ENCODE peak calls at places on chromosomes 2 and 18, in ten cellular contexts. One of them, this sample, is unnamed.

GRCh38 chr18:58324824-58325520 is 280.9 kb downstream of the NEDD4L start:
- DNase-seq in neural progenitor cell: no peak
- DNase-seq in coronary artery: no peak
- DNase-seq in brain microvascular endothelial cell: no peak
- DNase-seq in CD4-positive, alpha-beta T cell: no peak
- DNase-seq in breast epithelium: no peak
- DNase-seq in psoas muscle: no peak
- DNase-seq in CD8-positive, alpha-beta T cell: no peak
- DNase-seq in substantia nigra: no peak
- DNase-seq in tibial nerve: no peak
- DNase-seq in this sample: no peak

GRCh38 chr2:219245148-219245898 is at the start of the genes GLB1L and STK16:
- DNase-seq in CD8-positive, alpha-beta T cell: peak
- DNase-seq in brain microvascular endothelial cell: peak
- DNase-seq in CD4-positive, alpha-beta T cell: peak
- DNase-seq in coronary artery: peak
- DNase-seq in neural progenitor cell: peak
- DNase-seq in substantia nigra: peak
- DNase-seq in breast epithelium: peak
- DNase-seq in tibial nerve: peak
- DNase-seq in psoas muscle: peak
- DNase-seq in this sample: peak

GRCh38 chr2:235839974-235840373 is 328.2 kb downstream of the GBX2 start:
- DNase-seq in psoas muscle: no peak
- DNase-seq in tibial nerve: no peak
- DNase-seq in brain microvascular endothelial cell: no peak
- DNase-seq in substantia nigra: no peak
- DNase-seq in neural progenitor cell: no peak
- DNase-seq in breast epithelium: no peak
- DNase-seq in CD4-positive, alpha-beta T cell: no peak
- DNase-seq in coronary artery: no peak
- DNase-seq in CD8-positive, alpha-beta T cell: no peak
- DNase-seq in this sample: no peak

GRCh38 chr2:234478121-234478858 is 18.6 kb downstream of the ARL4C start:
- DNase-seq in CD8-positive, alpha-beta T cell: no peak
- DNase-seq in brain microvascular endothelial cell: no peak
- DNase-seq in neural progenitor cell: no peak
- DNase-seq in coronary artery: no peak
- DNase-seq in psoas muscle: no peak
- DNase-seq in CD4-positive, alpha-beta T cell: no peak
- DNase-seq in substantia nigra: no peak
- DNase-seq in tibial nerve: no peak
- DNase-seq in breast epithelium: no peak
- DNase-seq in this sample: no peak

GRCh38 chr18:34352385-34353163 is 127.9 kb upstream of the NOL4 start:
- DNase-seq in CD4-positive, alpha-beta T cell: no peak
- DNase-seq in neural progenitor cell: peak
- DNase-seq in brain microvascular endothelial cell: no peak
- DNase-seq in tibial nerve: no peak
- DNase-seq in CD8-positive, alpha-beta T cell: no peak
- DNase-seq in coronary artery: no peak
- DNase-seq in substantia nigra: no peak
- DNase-seq in psoas muscle: no peak
- DNase-seq in breast epithelium: no peak
- DNase-seq in this sample: no peak

GRCh38 chr2:76180676-76181075 is 470.0 kb upstream of the GCFC2 start:
- DNase-seq in tibial nerve: no peak
- DNase-seq in CD8-positive, alpha-beta T cell: no peak
- DNase-seq in substantia nigra: no peak
- DNase-seq in brain microvascular endothelial cell: no peak
- DNase-seq in neural progenitor cell: no peak
- DNase-seq in breast epithelium: no peak
- DNase-seq in coronary artery: no peak
- DNase-seq in psoas muscle: no peak
- DNase-seq in CD4-positive, alpha-beta T cell: no peak
- DNase-seq in this sample: no peak

GRCh38 chr18:5294618-5295230 is 802 bp downstream of the ZBTB14 start:
- DNase-seq in neural progenitor cell: no peak
- DNase-seq in tibial nerve: no peak
- DNase-seq in psoas muscle: peak
- DNase-seq in coronary artery: peak
- DNase-seq in brain microvascular endothelial cell: peak
- DNase-seq in CD4-positive, alpha-beta T cell: peak
- DNase-seq in CD8-positive, alpha-beta T cell: peak
- DNase-seq in substantia nigra: peak
- DNase-seq in breast epithelium: peak
- DNase-seq in this sample: no peak

GRCh38 chr2:42261531-42262195 is 92.5 kb downstream of the EML4 start:
- DNase-seq in brain microvascular endothelial cell: no peak
- DNase-seq in coronary artery: no peak
- DNase-seq in tibial nerve: no peak
- DNase-seq in substantia nigra: no peak
- DNase-seq in CD4-positive, alpha-beta T cell: no peak
- DNase-seq in neural progenitor cell: no peak
- DNase-seq in breast epithelium: no peak
- DNase-seq in CD8-positive, alpha-beta T cell: no peak
- DNase-seq in psoas muscle: no peak
- DNase-seq in this sample: no peak

GRCh38 chr2:241773511-241774418 is 2.9 kb upstream of the GAL3ST2 start:
- DNase-seq in tibial nerve: no peak
- DNase-seq in CD4-positive, alpha-beta T cell: no peak
- DNase-seq in substantia nigra: no peak
- DNase-seq in neural progenitor cell: no peak
- DNase-seq in coronary artery: peak
- DNase-seq in CD8-positive, alpha-beta T cell: no peak
- DNase-seq in breast epithelium: no peak
- DNase-seq in brain microvascular endothelial cell: no peak
- DNase-seq in psoas muscle: no peak
- DNase-seq in this sample: no peak
- H3K27ac ChIP-seq in tibial nerve: no peak
- H3K27ac ChIP-seq in CD4-positive, alpha-beta T cell: no peak
- H3K27ac ChIP-seq in substantia nigra: no peak
- H3K27ac ChIP-seq in neural progenitor cell: no peak
- H3K27ac ChIP-seq in coronary artery: no peak
- H3K27ac ChIP-seq in CD8-positive, alpha-beta T cell: no peak
- H3K27ac ChIP-seq in breast epithelium: no peak
- H3K27ac ChIP-seq in brain microvascular endothelial cell: no peak
- H3K27ac ChIP-seq in psoas muscle: no peak
- H3K27ac ChIP-seq in this sample: no peak

DNA sequence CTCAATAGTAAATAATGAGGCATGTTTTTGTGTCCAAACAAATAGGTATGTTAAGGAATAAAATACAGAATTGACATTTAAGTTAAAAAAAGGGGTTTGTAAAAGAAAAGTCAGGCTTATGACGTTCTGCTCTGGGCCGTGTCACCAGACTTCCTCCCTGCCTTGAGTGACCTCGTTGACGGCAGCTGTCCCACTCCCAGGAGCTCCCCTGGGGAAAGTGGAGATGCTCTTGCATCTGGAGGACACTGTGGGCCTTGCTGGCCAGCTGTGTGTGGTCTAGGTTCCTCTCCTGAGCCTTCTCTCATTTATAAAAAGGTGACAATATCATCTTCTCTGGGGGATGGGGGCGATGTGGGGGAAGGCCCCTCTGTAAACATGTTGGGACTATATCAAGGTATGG is 196.2 kb downstream of the CLIP4 start:
- DNase-seq in breast epithelium: no peak
- DNase-seq in coronary artery: no peak
- DNase-seq in CD4-positive, alpha-beta T cell: no peak
- DNase-seq in psoas muscle: no peak
- DNase-seq in substantia nigra: no peak
- DNase-seq in neural progenitor cell: no peak
- DNase-seq in CD8-positive, alpha-beta T cell: no peak
- DNase-seq in brain microvascular endothelial cell: no peak
- DNase-seq in tibial nerve: no peak
- DNase-seq in this sample: no peak
- H3K27ac ChIP-seq in breast epithelium: no peak
- H3K27ac ChIP-seq in coronary artery: no peak
- H3K27ac ChIP-seq in CD4-positive, alpha-beta T cell: no peak
- H3K27ac ChIP-seq in psoas muscle: no peak
- H3K27ac ChIP-seq in substantia nigra: no peak
- H3K27ac ChIP-seq in neural progenitor cell: no peak
- H3K27ac ChIP-seq in CD8-positive, alpha-beta T cell: no peak
- H3K27ac ChIP-seq in brain microvascular endothelial cell: no peak
- H3K27ac ChIP-seq in tibial nerve: no peak
- H3K27ac ChIP-seq in this sample: no peak

DNA sequence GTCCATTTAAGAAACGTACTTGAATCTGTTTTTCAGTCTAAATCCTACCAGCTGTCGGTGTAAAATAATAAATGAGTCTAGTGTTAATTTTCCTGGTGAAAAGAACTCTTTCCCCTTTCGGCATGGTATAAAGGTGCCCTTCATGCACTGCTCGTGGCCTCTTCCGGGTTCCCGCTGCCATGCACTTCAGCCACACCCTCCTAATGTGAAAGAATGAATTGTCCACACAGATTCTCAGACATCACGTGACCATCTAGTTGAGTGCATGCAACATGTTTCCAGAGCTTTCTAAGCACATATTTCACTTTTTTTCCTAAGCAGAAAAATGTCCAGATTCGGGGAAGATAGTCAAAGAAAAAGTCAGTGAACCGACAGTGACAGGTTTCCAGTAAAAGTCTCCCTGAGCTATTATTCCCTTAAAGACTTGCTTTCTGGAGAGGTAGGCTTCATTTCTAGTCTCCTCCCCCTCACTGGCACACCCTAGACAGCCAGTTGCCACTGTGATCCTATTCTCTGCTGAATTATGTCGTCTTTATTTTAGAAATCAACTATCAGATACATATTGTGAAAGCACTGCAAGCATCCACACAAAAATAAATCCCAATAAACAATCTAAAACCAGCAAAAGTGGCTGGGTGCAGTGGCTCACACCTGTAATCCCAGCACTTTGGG is 65.9 kb upstream of the RPL31 start:
- DNase-seq in CD4-positive, alpha-beta T cell: no peak
- DNase-seq in psoas muscle: no peak
- DNase-seq in tibial nerve: no peak
- DNase-seq in brain microvascular endothelial cell: no peak
- DNase-seq in CD8-positive, alpha-beta T cell: no peak
- DNase-seq in breast epithelium: no peak
- DNase-seq in neural progenitor cell: no peak
- DNase-seq in coronary artery: peak
- DNase-seq in substantia nigra: no peak
- DNase-seq in this sample: no peak
- H3K27ac ChIP-seq in CD4-positive, alpha-beta T cell: no peak
- H3K27ac ChIP-seq in psoas muscle: peak
- H3K27ac ChIP-seq in tibial nerve: no peak
- H3K27ac ChIP-seq in brain microvascular endothelial cell: no peak
- H3K27ac ChIP-seq in CD8-positive, alpha-beta T cell: no peak
- H3K27ac ChIP-seq in breast epithelium: no peak
- H3K27ac ChIP-seq in neural progenitor cell: no peak
- H3K27ac ChIP-seq in coronary artery: no peak
- H3K27ac ChIP-seq in substantia nigra: no peak
- H3K27ac ChIP-seq in this sample: no peak

DNA sequence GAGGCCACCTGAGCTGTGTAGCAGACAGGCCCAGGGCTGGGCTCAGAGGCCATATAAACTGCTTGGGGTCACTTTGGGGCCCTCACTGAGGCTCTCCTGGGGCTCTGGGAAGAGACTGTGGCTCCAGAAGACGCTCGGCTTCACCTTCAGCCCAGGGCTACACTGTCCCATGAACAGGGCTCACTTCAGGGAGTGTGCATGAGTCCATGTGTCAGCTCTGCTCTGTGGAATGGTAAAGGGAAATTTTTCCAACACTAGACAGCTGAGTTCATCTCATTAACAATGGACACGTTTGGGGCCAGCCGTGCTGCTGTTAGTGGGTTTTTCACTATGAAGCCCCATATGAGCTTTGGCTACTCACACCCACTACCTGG is 65.4 kb upstream of the TFCP2L1 start:
- DNase-seq in substantia nigra: no peak
- DNase-seq in psoas muscle: no peak
- DNase-seq in CD8-positive, alpha-beta T cell: no peak
- DNase-seq in coronary artery: no peak
- DNase-seq in neural progenitor cell: no peak
- DNase-seq in breast epithelium: no peak
- DNase-seq in CD4-positive, alpha-beta T cell: no peak
- DNase-seq in brain microvascular endothelial cell: no peak
- DNase-seq in tibial nerve: no peak
- DNase-seq in this sample: no peak
- H3K27ac ChIP-seq in substantia nigra: no peak
- H3K27ac ChIP-seq in psoas muscle: peak
- H3K27ac ChIP-seq in CD8-positive, alpha-beta T cell: no peak
- H3K27ac ChIP-seq in coronary artery: no peak
- H3K27ac ChIP-seq in neural progenitor cell: no peak
- H3K27ac ChIP-seq in breast epithelium: no peak
- H3K27ac ChIP-seq in CD4-positive, alpha-beta T cell: no peak
- H3K27ac ChIP-seq in brain microvascular endothelial cell: no peak
- H3K27ac ChIP-seq in tibial nerve: no peak
- H3K27ac ChIP-seq in this sample: no peak

GRCh38 chr2:33177627-33178026 is 230.9 kb downstream of the LTBP1 start:
- DNase-seq in brain microvascular endothelial cell: no peak
- DNase-seq in CD8-positive, alpha-beta T cell: no peak
- DNase-seq in neural progenitor cell: no peak
- DNase-seq in tibial nerve: no peak
- DNase-seq in coronary artery: no peak
- DNase-seq in breast epithelium: no peak
- DNase-seq in substantia nigra: no peak
- DNase-seq in CD4-positive, alpha-beta T cell: no peak
- DNase-seq in psoas muscle: no peak
- DNase-seq in this sample: no peak

GRCh38 chr2:33178209-33178608 is 231.5 kb downstream of the LTBP1 start:
- DNase-seq in coronary artery: no peak
- DNase-seq in psoas muscle: no peak
- DNase-seq in brain microvascular endothelial cell: no peak
- DNase-seq in CD8-positive, alpha-beta T cell: no peak
- DNase-seq in breast epithelium: no peak
- DNase-seq in neural progenitor cell: no peak
- DNase-seq in CD4-positive, alpha-beta T cell: no peak
- DNase-seq in tibial nerve: no peak
- DNase-seq in substantia nigra: no peak
- DNase-seq in this sample: no peak

GRCh38 chr2:33184026-33184425 is 237.3 kb downstream of the LTBP1 start:
- DNase-seq in psoas muscle: no peak
- DNase-seq in tibial nerve: no peak
- DNase-seq in brain microvascular endothelial cell: no peak
- DNase-seq in CD4-positive, alpha-beta T cell: no peak
- DNase-seq in coronary artery: no peak
- DNase-seq in neural progenitor cell: no peak
- DNase-seq in substantia nigra: no peak
- DNase-seq in CD8-positive, alpha-beta T cell: no peak
- DNase-seq in breast epithelium: no peak
- DNase-seq in this sample: no peak

GRCh38 chr2:33180915-33181314 is 234.2 kb downstream of the LTBP1 start:
- DNase-seq in substantia nigra: no peak
- DNase-seq in tibial nerve: no peak
- DNase-seq in neural progenitor cell: no peak
- DNase-seq in psoas muscle: no peak
- DNase-seq in coronary artery: peak
- DNase-seq in breast epithelium: no peak
- DNase-seq in CD8-positive, alpha-beta T cell: no peak
- DNase-seq in brain microvascular endothelial cell: no peak
- DNase-seq in CD4-positive, alpha-beta T cell: no peak
- DNase-seq in this sample: no peak

DNA sequence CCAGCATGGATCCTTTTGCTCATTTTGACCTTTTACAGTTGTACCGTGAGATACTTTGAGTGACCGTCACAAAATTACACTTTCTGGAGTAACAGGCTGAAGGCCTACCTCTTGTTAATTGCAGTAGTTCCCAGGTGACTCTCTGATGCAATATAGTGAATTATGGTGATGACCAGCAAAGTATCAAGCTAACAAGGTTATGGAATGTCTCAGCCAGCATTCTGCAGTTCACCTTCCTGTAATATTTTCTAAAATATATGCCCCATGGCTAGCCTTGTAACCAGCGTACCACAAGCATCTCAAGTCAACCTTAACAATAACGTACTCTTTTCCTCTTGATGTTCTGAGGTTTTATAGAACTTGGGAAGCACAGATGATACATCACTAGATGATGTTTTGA is 234.7 kb downstream of the LTBP1 start:
- DNase-seq in breast epithelium: no peak
- DNase-seq in CD8-positive, alpha-beta T cell: no peak
- DNase-seq in coronary artery: no peak
- DNase-seq in neural progenitor cell: no peak
- DNase-seq in brain microvascular endothelial cell: no peak
- DNase-seq in substantia nigra: no peak
- DNase-seq in tibial nerve: no peak
- DNase-seq in psoas muscle: no peak
- DNase-seq in CD4-positive, alpha-beta T cell: no peak
- DNase-seq in this sample: no peak
- H3K27ac ChIP-seq in breast epithelium: no peak
- H3K27ac ChIP-seq in CD8-positive, alpha-beta T cell: no peak
- H3K27ac ChIP-seq in coronary artery: peak
- H3K27ac ChIP-seq in neural progenitor cell: no peak
- H3K27ac ChIP-seq in brain microvascular endothelial cell: peak
- H3K27ac ChIP-seq in substantia nigra: no peak
- H3K27ac ChIP-seq in tibial nerve: no peak
- H3K27ac ChIP-seq in psoas muscle: no peak
- H3K27ac ChIP-seq in CD4-positive, alpha-beta T cell: no peak
- H3K27ac ChIP-seq in this sample: no peak